ENCODE peak calls at places on chromosome 5, in four cellular contexts. V, N, K and E are unnamed samples.

GRCh38 chr5:390571-391491 is 52.1 kb upstream of the EXOC3 start:
- DNase-seq in V (no peak), N (no peak), K (peak; percentile 21), E (peak; percentile 4)

GRCh38 chr5:131430794-131431193 is 166.9 kb downstream of the CDC42SE2 start:
- DNase-seq in V (no peak), N (no peak), K (no peak), E (no peak)

GRCh38 chr5:113219695-113220094 is 215.1 kb downstream of the TSSK1B start:
- DNase-seq in V (no peak), N (no peak), K (no peak), E (no peak)

GRCh38 chr5:107290780-107291398 is 379.8 kb downstream of the EFNA5 start:
- DNase-seq in V (no peak), N (no peak), K (no peak), E (no peak)

GRCh38 chr5:124783285-124783684 is 36.8 kb upstream of the ZNF608 start:
- DNase-seq in V (no peak), N (no peak), K (no peak), E (no peak)

GRCh38 chr5:137760294-137761019 is 6.3 kb upstream of the HNRNPA0 start:
- DNase-seq in V (no peak), N (no peak), K (no peak), E (no peak)

GRCh38 chr5:71887680-71888079 is 168.6 kb downstream of the CARTPT start:
- DNase-seq in V (no peak), N (peak; percentile 87), K (no peak), E (no peak)

GRCh38 chr5:73274870-73275756 is 102.1 kb downstream of the TMEM174 start:
- DNase-seq in V (no peak), N (no peak), K (no peak), E (no peak)

GRCh38 chr5:17228833-17229291 is 11.4 kb downstream of the BASP1 start:
- DNase-seq in V (no peak), N (no peak), K (no peak), E (no peak)

GRCh38 chr5:136210259-136210658 is 17.3 kb upstream of the SMIM32 start:
- DNase-seq in V (no peak), N (no peak), K (no peak), E (no peak)

GRCh38 chr5:173778152-173778782 is 109.9 kb upstream of the CPEB4 start:
- DNase-seq in V (no peak), N (no peak), K (no peak), E (no peak)

GRCh38 chr5:117776977-117777376 is 1202.4 kb upstream of the SEMA6A start:
- DNase-seq in V (no peak), N (no peak), K (no peak), E (no peak)

GRCh38 chr5:170755679-170756456 is 27.7 kb upstream of the GABRP start:
- DNase-seq in V (no peak), N (no peak), K (no peak), E (no peak)

GRCh38 chr5:110092955-110093785 is 403.4 kb downstream of the MAN2A1 start:
- DNase-seq in V (no peak), N (no peak), K (no peak), E (no peak)

DNA sequence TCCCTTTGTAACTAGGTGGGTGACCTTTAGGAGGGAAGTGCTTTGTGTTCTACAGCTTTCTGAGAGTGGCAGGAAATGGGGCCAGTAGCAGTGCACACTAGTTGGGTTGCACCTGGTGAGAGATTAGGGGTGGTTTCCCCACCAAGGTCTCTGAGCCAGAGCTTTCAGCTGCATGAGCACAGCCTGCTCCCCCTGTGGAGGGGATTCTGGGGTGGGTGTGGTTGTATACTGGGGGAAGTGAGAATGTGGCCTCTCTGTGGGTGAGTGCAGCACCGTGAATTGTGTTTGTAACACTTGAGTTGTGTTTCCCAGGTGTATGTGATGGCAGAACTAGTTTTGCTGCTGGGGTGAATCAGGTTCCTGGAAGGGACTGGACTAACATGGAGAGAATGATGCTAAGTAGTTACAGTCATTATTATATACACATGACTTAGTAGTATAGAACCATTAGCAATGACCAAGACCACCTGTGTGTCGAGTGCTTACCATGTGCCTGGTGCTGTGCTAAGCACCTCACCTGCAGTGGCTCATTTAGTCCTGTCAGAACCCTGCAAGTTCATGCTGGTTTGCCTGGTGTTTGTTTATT is 11.8 kb upstream of the CXXC5 start:
- DNase-seq in V (no peak), N (peak; percentile 93), K (peak; percentile 59), E (peak; percentile 69)
- H3K4me1 ChIP-seq in V (peaks cover 12% of the 10 kb centered on the region), N (peaks cover 47% of the 10 kb centered on the region), K (peaks cover 22% of the 10 kb centered on the region), E (peaks cover 44% of the 10 kb centered on the region)

DNA sequence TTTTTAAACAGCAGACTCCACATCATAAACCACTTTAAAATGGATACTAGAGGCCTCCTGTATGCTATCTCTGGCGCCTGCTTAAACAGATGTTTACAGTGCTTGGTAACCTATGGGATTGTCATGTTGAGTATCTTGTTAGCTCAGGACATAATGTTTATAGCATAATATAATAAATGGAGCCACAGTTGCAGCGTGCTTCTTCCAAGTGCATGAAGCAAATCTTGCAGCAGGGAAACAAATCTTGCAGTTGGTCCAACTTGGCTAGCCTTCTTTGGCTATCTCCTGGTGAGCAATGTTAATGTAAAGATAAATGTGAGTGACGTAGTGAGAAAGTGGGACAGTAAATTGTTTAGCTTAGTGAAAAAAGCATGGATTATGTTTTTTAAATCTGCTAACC is 2.8 kb downstream of the GHR start:
- DNase-seq in V (no peak), N (no peak), K (no peak), E (no peak)
- H3K4me1 ChIP-seq in V (no peaks in the 10 kb centered on the region), N (no peaks in the 10 kb centered on the region), K (peaks cover 4% of the 10 kb centered on the region), E (peaks cover 5% of the 10 kb centered on the region)

GRCh38 chr5:51384281-51384840 is 1.1 kb downstream of the ISL1 start:
- DNase-seq in V (no peak), N (no peak), K (no peak), E (no peak)
- H3K4me1 ChIP-seq in V (peaks cover 5% of the 10 kb centered on the region), N (no peaks in the 10 kb centered on the region), K (no peaks in the 10 kb centered on the region), E (no peaks in the 10 kb centered on the region)

GRCh38 chr5:69170969-69171368 is 4.0 kb downstream of the CCNB1 start:
- DNase-seq in V (no peak), N (no peak), K (no peak), E (no peak)
- H3K4me1 ChIP-seq in V (no peaks in the 10 kb centered on the region), N (peaks cover 12% of the 10 kb centered on the region), K (peaks cover 14% of the 10 kb centered on the region), E (peaks cover 9% of the 10 kb centered on the region)

GRCh38 chr5:83543898-83544297 is 72.4 kb downstream of the VCAN start:
- DNase-seq in V (no peak), N (no peak), K (no peak), E (no peak)

GRCh38 chr5:83549681-83550080 is 78.1 kb downstream of the VCAN start:
- DNase-seq in V (no peak), N (no peak), K (no peak), E (no peak)

GRCh38 chr5:83547889-83548288 is 76.3 kb downstream of the VCAN start:
- DNase-seq in V (no peak), N (no peak), K (no peak), E (no peak)

GRCh38 chr5:83548556-83548955 is 77.0 kb downstream of the VCAN start:
- DNase-seq in V (no peak), N (no peak), K (no peak), E (no peak)

GRCh38 chr5:83547156-83547555 is 75.6 kb downstream of the VCAN start:
- DNase-seq in V (no peak), N (no peak), K (no peak), E (no peak)
- H3K4me1 ChIP-seq in V (no peaks in the 10 kb centered on the region), N (no peaks in the 10 kb centered on the region), K (no peaks in the 10 kb centered on the region), E (no peaks in the 10 kb centered on the region)

GRCh38 chr5:115842089-115842881 is 550 bp downstream of the AP3S1 start:
- DNase-seq in V (no peak), N (peak; percentile 44), K (no peak), E (no peak)

GRCh38 chr5:115840825-115841224 is 540 bp downstream of the ATG12 start:
- DNase-seq in V (no peak), N (no peak), K (no peak), E (no peak)

GRCh38 chr5:115843444-115844130 is 1.9 kb downstream of the AP3S1 start:
- DNase-seq in V (no peak), N (no peak), K (no peak), E (no peak)

GRCh38 chr5:115842952-115843351 is 1.2 kb downstream of the AP3S1 start:
- DNase-seq in V (no peak), N (no peak), K (no peak), E (no peak)

DNA sequence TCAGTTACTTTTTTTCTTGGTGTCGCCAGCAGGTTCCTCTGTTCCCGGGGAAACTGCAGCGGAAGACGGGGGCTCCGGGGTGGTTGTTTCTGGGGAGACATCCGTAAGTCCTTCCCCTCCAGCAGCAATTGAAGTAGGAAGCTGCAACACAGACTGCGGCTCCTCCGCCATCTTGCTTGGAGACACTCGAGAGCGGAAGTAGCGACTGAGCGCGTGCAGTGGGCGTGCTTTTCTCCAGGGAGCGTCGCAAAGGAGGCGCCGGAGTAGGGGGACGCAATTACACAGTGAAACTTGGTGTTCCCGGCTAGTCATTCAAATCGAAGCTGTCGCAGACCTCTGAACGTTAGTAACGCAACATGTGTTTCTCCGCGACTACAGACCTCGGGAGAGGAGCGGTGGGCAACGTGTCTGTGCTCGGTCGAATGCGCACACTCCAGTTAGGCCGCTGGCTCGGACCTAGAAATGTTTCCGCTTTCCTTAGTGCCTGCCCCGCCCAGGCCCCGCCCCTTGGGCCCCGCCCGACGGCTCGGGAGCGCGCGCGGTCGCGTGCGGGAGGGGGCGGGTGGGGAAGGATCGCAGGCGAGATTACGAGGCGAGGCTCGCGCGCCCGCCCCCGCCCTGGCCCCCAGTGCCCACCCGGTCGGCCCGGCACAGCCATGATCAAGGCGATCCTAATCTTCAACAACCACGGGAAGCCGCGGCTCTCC is at the start of the genes AP3S1 and ATG12:
- DNase-seq in V (peak; percentile 90), N (peak; percentile 97), K (peak; percentile 77), E (peak; percentile 95)
- H3K4me1 ChIP-seq in V (peaks cover 5% of the 10 kb centered on the region), N (peaks cover 45% of the 10 kb centered on the region), K (peaks cover 20% of the 10 kb centered on the region), E (peaks cover 32% of the 10 kb centered on the region)

GRCh38 chr5:157821822-157822622 is 36.9 kb downstream of the CLINT1 start:
- DNase-seq in V (no peak), N (peak; percentile 17), K (no peak), E (no peak)

GRCh38 chr5:157820593-157821252 is 38.2 kb downstream of the CLINT1 start:
- DNase-seq in V (no peak), N (peak; percentile 69), K (no peak), E (no peak)

GRCh38 chr5:157827429-157827828 is 31.5 kb downstream of the CLINT1 start:
- DNase-seq in V (no peak), N (no peak), K (no peak), E (no peak)

GRCh38 chr5:157821405-157821804 is 37.5 kb downstream of the CLINT1 start:
- DNase-seq in V (no peak), N (no peak), K (no peak), E (no peak)

DNA sequence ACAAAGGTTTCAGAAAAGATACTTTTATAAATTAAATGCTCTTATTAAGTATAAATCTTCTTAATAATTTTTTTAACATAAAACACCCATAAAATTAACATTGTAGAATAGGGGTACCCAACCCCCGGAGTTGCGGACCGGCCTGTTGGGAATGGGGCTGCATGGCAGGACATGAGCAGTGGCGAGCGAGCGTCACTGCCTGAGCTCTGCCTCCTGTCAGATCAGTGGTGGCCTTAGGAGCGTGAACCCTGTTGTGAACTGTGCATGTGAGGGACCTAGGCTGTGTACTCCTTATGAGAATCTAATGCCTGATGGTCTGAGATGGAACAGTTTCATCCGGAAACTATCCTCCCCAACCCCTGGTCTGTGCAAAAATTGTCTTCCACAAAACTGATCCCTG is 35.3 kb downstream of the CLINT1 start:
- DNase-seq in V (no peak), N (no peak), K (no peak), E (no peak)
- H3K4me1 ChIP-seq in V (peaks cover 12% of the 10 kb centered on the region), N (peaks cover 19% of the 10 kb centered on the region), K (peaks cover 5% of the 10 kb centered on the region), E (peaks cover 7% of the 10 kb centered on the region)